ENCODE peak calls at places on chromosome 16, in five cellular contexts. K is sigmoid colon, Y is AG04450, X is MM.1S, A is PC-3. G is an unnamed sample.

GRCh38 chr16:88530858-88531203 is 39.4 kb upstream of the ZC3H18 start:
- DNase-seq in K (no peak), Y (no peak), X (no peak), A (no peak), G (no peak)

GRCh38 chr16:61681673-61682072 is 354.6 kb downstream of the CDH8 start:
- DNase-seq in K (no peak), Y (no peak), X (no peak), A (no peak), G (no peak)

GRCh38 chr16:15803608-15804007 is 53.2 kb downstream of the MYH11 start:
- DNase-seq in K (peak; percentile 87), Y (no peak), X (no peak), A (no peak), G (no peak)

GRCh38 chr16:22638393-22639206 is 127.9 kb downstream of the NPIPB5 start:
- DNase-seq in K (no peak), Y (no peak), X (no peak), A (peak; percentile 92), G (no peak)

GRCh38 chr16:4512473-4512872 is 26.1 kb downstream of the CDIP1 start:
- DNase-seq in K (no peak), Y (no peak), X (no peak), A (no peak), G (no peak)

GRCh38 chr16:22661161-22661647 is 150.5 kb downstream of the NPIPB5 start:
- DNase-seq in K (peak; percentile 64), Y (no peak), X (no peak), A (no peak), G (no peak)

GRCh38 chr16:48244080-48244862 is at the start of gene LONP2:
- DNase-seq in K (peak; percentile 92), Y (peak; percentile 55), X (peak; percentile 95), A (peak; percentile 87), G (peak; percentile 95)

GRCh38 chr16:73122604-73123386 is 74.9 kb upstream of the ZFHX3 start:
- DNase-seq in K (no peak), Y (no peak), X (no peak), A (no peak), G (no peak)

GRCh38 chr16:49355923-49356665 is 17.5 kb upstream of the C16orf78 start:
- DNase-seq in K (no peak), Y (no peak), X (no peak), A (no peak), G (no peak)

GRCh38 chr16:29898135-29898534 is 1.2 kb downstream of the SEZ6L2 start:
- DNase-seq in K (no peak), Y (no peak), X (no peak), A (no peak), G (no peak)

GRCh38 chr16:29900888-29901606 is 759 bp downstream of the ASPHD1 start:
- DNase-seq in K (no peak), Y (no peak), X (no peak), A (no peak), G (no peak)

GRCh38 chr16:29898786-29899515 is 399 bp downstream of the SEZ6L2 start:
- DNase-seq in K (no peak), Y (no peak), X (no peak), A (no peak), G (peak; percentile 56)

GRCh38 chr16:29900102-29900887 is at the start of gene ASPHD1:
- DNase-seq in K (peak; percentile 77), Y (peak; percentile 42), X (peak; percentile 73), A (peak; percentile 57), G (peak; percentile 65)

DNA sequence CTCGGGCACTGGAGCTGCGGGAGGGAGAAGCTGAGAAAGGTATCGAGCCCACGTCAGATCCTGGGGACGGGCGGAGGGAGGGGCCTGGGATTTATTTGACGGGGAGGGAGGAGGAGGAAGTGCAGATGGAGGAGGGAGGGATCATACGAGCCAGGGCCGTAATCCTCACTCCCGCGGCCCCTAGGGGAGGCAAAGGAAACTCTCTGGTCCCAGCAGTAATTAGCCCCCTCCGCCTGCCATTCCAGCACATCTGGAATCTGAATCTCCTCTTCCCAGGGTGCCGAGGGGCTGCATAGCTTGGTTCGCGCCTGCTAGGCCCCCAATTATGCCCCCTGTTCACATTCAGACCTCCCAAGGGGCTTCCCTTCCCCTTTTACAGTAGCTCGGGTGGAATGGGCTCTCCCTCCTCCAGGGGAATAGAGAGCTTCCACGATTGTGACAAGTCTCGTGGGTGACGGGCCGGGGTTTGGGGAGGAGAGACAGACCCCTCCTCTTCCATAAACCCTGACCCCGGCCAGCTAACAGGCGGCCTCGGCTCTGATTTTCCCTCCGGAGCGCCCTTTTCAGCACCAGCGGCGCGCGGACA is at the start of gene SEZ6L2:
- DNase-seq in K (no peak), Y (peak; percentile 65), X (no peak), A (peak; percentile 89), G (peak; percentile 89)
- TF ChIP-seq CTCF in K (no peak), Y (peak; percentile 47), X (no peak), A (peak; percentile 42), G (peak; percentile 15)

GRCh38 chr16:2467301-2468141 is 3.6 kb upstream of the NTN3 start:
- DNase-seq in K (peak; percentile 96), Y (no peak), X (no peak), A (peak; percentile 59), G (peak; percentile 75)
- H3K27ac ChIP-seq in K (no peak overlapping the region), Y (no peak overlapping the region), X (no peak overlapping the region), A (no peak overlapping the region), G (no peak overlapping the region)

GRCh38 chr16:30185683-30186421 is 2.5 kb downstream of the CORO1A start:
- DNase-seq in K (peak; percentile 74), Y (no peak), X (peak; percentile 78), A (no peak), G (peak; percentile 50)
- H3K4me3 ChIP-seq in K (no peak overlapping the region), Y (no peak overlapping the region), X (peak overlapping the region; percentile 98), A (no peak overlapping the region), G (peak overlapping the region; percentile 34)

DNA sequence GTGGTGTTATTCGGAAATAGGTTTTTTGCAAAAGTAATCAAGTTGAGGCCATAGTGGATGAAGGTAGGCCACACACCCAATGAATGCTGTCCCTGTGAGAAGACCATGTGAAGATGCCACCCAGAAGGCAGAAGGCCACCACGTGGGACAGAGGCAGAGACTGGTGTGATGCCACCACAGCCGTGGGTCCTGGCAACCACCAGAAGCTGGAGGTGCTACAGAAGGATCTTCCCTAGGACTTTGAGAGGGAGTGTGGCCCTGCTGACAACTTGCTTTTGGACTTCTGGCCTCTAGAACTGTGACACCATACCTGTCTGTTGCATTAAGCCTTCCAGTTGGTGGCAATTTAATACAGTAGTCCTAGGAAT is 49.3 kb downstream of the RMI2 start:
- DNase-seq in K (peak; percentile 29), Y (no peak), X (no peak), A (no peak), G (no peak)
- TF ChIP-seq CTCF in K (no peak), Y (no peak), X (no peak), A (no peak), G (no peak)